ENCODE peak calls at places on chromosome 13, in six cellular contexts. One of them, this sample, is unnamed.

GRCh38 chr13:50991624-50992610 is 82.3 kb downstream of the RNASEH2B start:
- DNase-seq in WTC11: no peak
- DNase-seq in K562: no peak
- DNase-seq in HepG2: no peak
- DNase-seq in H1: no peak
- DNase-seq in HCT116: no peak
- DNase-seq in this sample: no peak

GRCh38 chr13:45372189-45373115 is 31.5 kb upstream of the TPT1 start:
- DNase-seq in WTC11: no peak
- DNase-seq in K562: no peak
- DNase-seq in HepG2: no peak
- DNase-seq in H1: no peak
- DNase-seq in HCT116: no peak
- DNase-seq in this sample: no peak

GRCh38 chr13:23986619-23987018 is 89.3 kb upstream of the C1QTNF9B start:
- DNase-seq in WTC11: no peak
- DNase-seq in K562: no peak
- DNase-seq in HepG2: no peak
- DNase-seq in H1: no peak
- DNase-seq in HCT116: no peak
- DNase-seq in this sample: no peak

GRCh38 chr13:73351730-73352129 is 292.9 kb downstream of the KLF5 start:
- DNase-seq in WTC11: no peak
- DNase-seq in K562: no peak
- DNase-seq in HepG2: no peak
- DNase-seq in H1: no peak
- DNase-seq in HCT116: no peak
- DNase-seq in this sample: no peak

GRCh38 chr13:59823495-59823894 is 340.2 kb downstream of the DIAPH3 start:
- DNase-seq in WTC11: no peak
- DNase-seq in K562: no peak
- DNase-seq in HepG2: no peak
- DNase-seq in H1: no peak
- DNase-seq in HCT116: no peak
- DNase-seq in this sample: no peak

GRCh38 chr13:92303428-92303827 is 905.0 kb downstream of the GPC5 start:
- DNase-seq in WTC11: no peak
- DNase-seq in K562: peak
- DNase-seq in HepG2: no peak
- DNase-seq in H1: no peak
- DNase-seq in HCT116: no peak
- DNase-seq in this sample: no peak

GRCh38 chr13:102567857-102568256 is 28.9 kb upstream of the TPP2 start:
- DNase-seq in WTC11: no peak
- DNase-seq in K562: no peak
- DNase-seq in HepG2: no peak
- DNase-seq in H1: no peak
- DNase-seq in HCT116: no peak
- DNase-seq in this sample: no peak

GRCh38 chr13:110371550-110372465 is 64.7 kb downstream of the COL4A2 start:
- DNase-seq in WTC11: no peak
- DNase-seq in K562: no peak
- DNase-seq in HepG2: no peak
- DNase-seq in H1: no peak
- DNase-seq in HCT116: no peak
- DNase-seq in this sample: no peak

GRCh38 chr13:76822691-76823267 is 63.4 kb downstream of the KCTD12 start:
- DNase-seq in WTC11: no peak
- DNase-seq in K562: no peak
- DNase-seq in HepG2: no peak
- DNase-seq in H1: no peak
- DNase-seq in HCT116: no peak
- DNase-seq in this sample: no peak

GRCh38 chr13:21849323-21849722 is 178.4 kb downstream of the FGF9 start:
- DNase-seq in WTC11: no peak
- DNase-seq in K562: peak
- DNase-seq in HepG2: peak
- DNase-seq in H1: no peak
- DNase-seq in HCT116: peak
- DNase-seq in this sample: peak

GRCh38 chr13:46359731-46360130 is 27.3 kb downstream of the RUBCNL start:
- DNase-seq in WTC11: no peak
- DNase-seq in K562: no peak
- DNase-seq in HepG2: no peak
- DNase-seq in H1: no peak
- DNase-seq in HCT116: no peak
- DNase-seq in this sample: no peak

GRCh38 chr13:48434203-48434602 is 21.3 kb upstream of the LPAR6 start:
- DNase-seq in WTC11: no peak
- DNase-seq in K562: no peak
- DNase-seq in HepG2: no peak
- DNase-seq in H1: no peak
- DNase-seq in HCT116: no peak
- DNase-seq in this sample: no peak

GRCh38 chr13:56561327-56561726 is 579.4 kb upstream of the PRR20A start:
- DNase-seq in WTC11: no peak
- DNase-seq in K562: no peak
- DNase-seq in HepG2: no peak
- DNase-seq in H1: no peak
- DNase-seq in HCT116: no peak
- DNase-seq in this sample: peak

GRCh38 chr13:66922444-66922843 is 307.7 kb downstream of the PCDH9 start:
- DNase-seq in WTC11: no peak
- DNase-seq in K562: no peak
- DNase-seq in HepG2: no peak
- DNase-seq in H1: no peak
- DNase-seq in HCT116: no peak
- DNase-seq in this sample: no peak

GRCh38 chr13:107422421-107422820 is 792.9 kb downstream of the LIG4 start:
- DNase-seq in WTC11: no peak
- DNase-seq in K562: no peak
- DNase-seq in HepG2: no peak
- DNase-seq in H1: no peak
- DNase-seq in HCT116: no peak
- DNase-seq in this sample: no peak

GRCh38 chr13:95948646-95949045 is 104.6 kb downstream of the UGGT2 start:
- DNase-seq in WTC11: no peak
- DNase-seq in K562: no peak
- DNase-seq in HepG2: no peak
- DNase-seq in H1: no peak
- DNase-seq in HCT116: no peak
- DNase-seq in this sample: no peak

GRCh38 chr13:102240110-102240509 is 161.7 kb downstream of the FGF14 start:
- DNase-seq in WTC11: no peak
- DNase-seq in K562: no peak
- DNase-seq in HepG2: no peak
- DNase-seq in H1: no peak
- DNase-seq in HCT116: no peak
- DNase-seq in this sample: no peak

GRCh38 chr13:112894673-112895481 is 74.1 kb upstream of the MCF2L start:
- DNase-seq in WTC11: peak
- DNase-seq in K562: no peak
- DNase-seq in HepG2: peak
- DNase-seq in H1: peak
- DNase-seq in HCT116: no peak
- DNase-seq in this sample: no peak

GRCh38 chr13:46134961-46135522 is 30.2 kb upstream of the CPB2 start:
- DNase-seq in WTC11: no peak
- DNase-seq in K562: no peak
- DNase-seq in HepG2: peak
- DNase-seq in H1: no peak
- DNase-seq in HCT116: peak
- DNase-seq in this sample: peak

GRCh38 chr13:38223093-38223492 is 126.6 kb upstream of the UFM1 start:
- DNase-seq in WTC11: peak
- DNase-seq in K562: no peak
- DNase-seq in HepG2: peak
- DNase-seq in H1: no peak
- DNase-seq in HCT116: no peak
- DNase-seq in this sample: peak

GRCh38 chr13:84413016-84413415 is 530.7 kb upstream of the SLITRK1 start:
- DNase-seq in WTC11: no peak
- DNase-seq in K562: no peak
- DNase-seq in HepG2: no peak
- DNase-seq in H1: no peak
- DNase-seq in HCT116: no peak
- DNase-seq in this sample: no peak

GRCh38 chr13:44514278-44514677 is 61.9 kb downstream of the TSC22D1 start:
- DNase-seq in WTC11: no peak
- DNase-seq in K562: no peak
- DNase-seq in HepG2: no peak
- DNase-seq in H1: no peak
- DNase-seq in HCT116: no peak
- DNase-seq in this sample: no peak

GRCh38 chr13:60617863-60618733 is 221.1 kb downstream of the TDRD3 start:
- DNase-seq in WTC11: peak
- DNase-seq in K562: no peak
- DNase-seq in HepG2: peak
- DNase-seq in H1: peak
- DNase-seq in HCT116: no peak
- DNase-seq in this sample: peak

GRCh38 chr13:93948523-93948922 is 531.0 kb downstream of the DCT start:
- DNase-seq in WTC11: no peak
- DNase-seq in K562: no peak
- DNase-seq in HepG2: no peak
- DNase-seq in H1: no peak
- DNase-seq in HCT116: no peak
- DNase-seq in this sample: no peak

GRCh38 chr13:20608438-20609020 is 41.6 kb downstream of the IFT88 start:
- DNase-seq in WTC11: no peak
- DNase-seq in K562: no peak
- DNase-seq in HepG2: no peak
- DNase-seq in H1: no peak
- DNase-seq in HCT116: no peak
- DNase-seq in this sample: no peak

GRCh38 chr13:70375718-70376117 is 267.5 kb upstream of the KLHL1 start:
- DNase-seq in WTC11: no peak
- DNase-seq in K562: no peak
- DNase-seq in HepG2: no peak
- DNase-seq in H1: no peak
- DNase-seq in HCT116: no peak
- DNase-seq in this sample: no peak

GRCh38 chr13:43783820-43784219 is 3.0 kb downstream of the ENOX1 start:
- DNase-seq in WTC11: no peak
- DNase-seq in K562: no peak
- DNase-seq in HepG2: no peak
- DNase-seq in H1: no peak
- DNase-seq in HCT116: no peak
- DNase-seq in this sample: no peak

DNA sequence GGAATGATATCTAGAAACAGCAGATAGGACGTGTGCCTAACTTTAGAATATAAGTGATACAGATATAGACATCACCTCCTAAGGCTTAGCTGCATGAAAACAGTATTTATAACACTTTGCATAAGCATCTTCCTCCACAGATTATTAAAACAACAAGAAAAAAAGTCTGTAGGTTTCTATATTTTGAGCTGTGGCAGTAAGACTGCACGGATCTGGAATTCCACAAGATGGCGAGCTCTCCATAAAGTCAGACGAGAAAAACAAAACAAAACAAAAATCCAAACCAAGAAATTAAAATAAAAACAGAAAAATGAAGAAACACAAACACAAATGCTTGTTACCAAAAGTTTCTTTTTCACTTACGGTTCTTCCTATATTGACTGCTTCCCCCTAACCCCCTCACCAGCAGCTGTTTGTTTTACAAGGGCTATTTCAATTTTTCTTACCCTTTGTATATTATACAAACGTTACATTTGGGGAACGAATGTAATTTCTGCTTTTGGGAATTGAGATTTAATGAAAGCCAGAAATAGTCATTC is 285.8 kb downstream of the MYO16 start:
- DNase-seq in WTC11: no peak
- DNase-seq in K562: no peak
- DNase-seq in HepG2: peak
- DNase-seq in H1: no peak
- DNase-seq in HCT116: no peak
- DNase-seq in this sample: no peak
- TF ChIP-seq SP1 in WTC11: no peak
- TF ChIP-seq SP1 in K562: no peak
- TF ChIP-seq SP1 in HepG2: no peak
- TF ChIP-seq SP1 in H1: no peak
- TF ChIP-seq SP1 in HCT116: no peak
- TF ChIP-seq SP1 in this sample: no peak

GRCh38 chr13:99577934-99578917 is 77.0 kb downstream of the TM9SF2 start:
- DNase-seq in WTC11: no peak
- DNase-seq in K562: peak
- DNase-seq in HepG2: peak
- DNase-seq in H1: no peak
- DNase-seq in HCT116: no peak
- DNase-seq in this sample: no peak

GRCh38 chr13:99575376-99575775 is 74.1 kb downstream of the TM9SF2 start:
- DNase-seq in WTC11: peak
- DNase-seq in K562: peak
- DNase-seq in HepG2: no peak
- DNase-seq in H1: peak
- DNase-seq in HCT116: no peak
- DNase-seq in this sample: no peak

GRCh38 chr13:99572131-99572530 is 70.9 kb downstream of the TM9SF2 start:
- DNase-seq in WTC11: no peak
- DNase-seq in K562: no peak
- DNase-seq in HepG2: no peak
- DNase-seq in H1: no peak
- DNase-seq in HCT116: no peak
- DNase-seq in this sample: no peak

DNA sequence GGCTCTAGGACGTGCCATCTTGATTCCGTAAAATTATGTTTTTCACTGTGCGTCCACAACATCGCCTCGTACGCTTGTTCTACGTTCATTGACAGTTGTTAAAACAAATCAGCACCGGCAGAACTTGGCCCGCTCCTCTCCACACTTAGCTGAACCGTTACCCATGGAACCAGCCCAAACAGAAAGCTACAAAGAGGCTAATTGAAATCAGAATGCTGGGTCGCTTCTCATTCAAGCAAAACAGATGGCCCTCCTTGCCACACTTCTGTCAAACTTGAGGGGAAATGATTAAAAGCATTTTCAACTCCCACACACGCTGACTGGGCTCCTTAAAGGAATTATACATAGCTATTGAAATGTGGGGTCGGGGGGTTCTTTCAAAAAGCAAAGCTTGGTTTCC is 71.6 kb downstream of the TM9SF2 start:
- DNase-seq in WTC11: no peak
- DNase-seq in K562: no peak
- DNase-seq in HepG2: no peak
- DNase-seq in H1: no peak
- DNase-seq in HCT116: no peak
- DNase-seq in this sample: no peak
- TF ChIP-seq SP1 in WTC11: no peak
- TF ChIP-seq SP1 in K562: no peak
- TF ChIP-seq SP1 in HepG2: no peak
- TF ChIP-seq SP1 in H1: no peak
- TF ChIP-seq SP1 in HCT116: no peak
- TF ChIP-seq SP1 in this sample: no peak

GRCh38 chr13:36297600-36298338 is at the start of gene CCDC169:
- DNase-seq in WTC11: peak
- DNase-seq in K562: peak
- DNase-seq in HepG2: peak
- DNase-seq in H1: peak
- DNase-seq in HCT116: no peak
- DNase-seq in this sample: peak
- TF ChIP-seq SP1 in WTC11: peak
- TF ChIP-seq SP1 in K562: no peak
- TF ChIP-seq SP1 in HepG2: no peak
- TF ChIP-seq SP1 in H1: peak
- TF ChIP-seq SP1 in HCT116: no peak
- TF ChIP-seq SP1 in this sample: no peak

GRCh38 chr13:99489028-99489427 is 12.2 kb upstream of the TM9SF2 start:
- DNase-seq in WTC11: no peak
- DNase-seq in K562: no peak
- DNase-seq in HepG2: no peak
- DNase-seq in H1: no peak
- DNase-seq in HCT116: no peak
- DNase-seq in this sample: no peak
- TF ChIP-seq SP1 in WTC11: no peak
- TF ChIP-seq SP1 in K562: no peak
- TF ChIP-seq SP1 in HepG2: no peak
- TF ChIP-seq SP1 in H1: no peak
- TF ChIP-seq SP1 in HCT116: no peak
- TF ChIP-seq SP1 in this sample: no peak